ENCODE peak calls at places on chromosomes 5 and 9, in eight cellular contexts. T is OCI-LY7, B is fibroblast of lung, A is PC-9, L is AG04450, P is body of pancreas, V is heart left ventricle, R is cardiac muscle cell. Q is an unnamed sample.

GRCh38 chr9:70594546-70594945 is 180.1 kb upstream of the KLF9 start:
- DNase-seq in T (no peak), B (peak), A (no peak), L (no peak), P (no peak), V (no peak), R (peak), Q (no peak)

GRCh38 chr5:155897761-155898160 is 429.2 kb upstream of the SGCD start:
- DNase-seq in T (no peak), B (peak), A (no peak), L (no peak), P (no peak), V (no peak), R (no peak), Q (no peak)

GRCh38 chr5:87541033-87541432 is 128.3 kb upstream of the CCNH start:
- DNase-seq in T (no peak), B (peak), A (no peak), L (no peak), P (peak), V (peak), R (peak), Q (peak)

GRCh38 chr5:6856658-6857057 is 143.4 kb downstream of the TENT4A start:
- DNase-seq in T (no peak), B (no peak), A (no peak), L (no peak), P (no peak), V (no peak), R (no peak), Q (no peak)

GRCh38 chr9:19648672-19649071 is 140.2 kb downstream of the SLC24A2 start:
- DNase-seq in T (no peak), B (no peak), A (no peak), L (no peak), P (no peak), V (no peak), R (peak), Q (no peak)

GRCh38 chr5:123012321-123012720 is 24.2 kb downstream of the PPIC start:
- DNase-seq in T (no peak), B (no peak), A (no peak), L (no peak), P (no peak), V (no peak), R (no peak), Q (no peak)

GRCh38 chr5:132011561-132012384 is at the start of gene ACSL6:
- DNase-seq in T (no peak), B (no peak), A (no peak), L (no peak), P (peak), V (peak), R (no peak), Q (peak)

GRCh38 chr9:135508211-135508820 is 7.8 kb downstream of the MRPS2 start:
- DNase-seq in T (no peak), B (no peak), A (no peak), L (no peak), P (peak), V (no peak), R (no peak), Q (peak)

GRCh38 chr9:138100711-138101349 is 223.2 kb downstream of the CACNA1B start:
- DNase-seq in T (peak), B (no peak), A (no peak), L (no peak), P (no peak), V (no peak), R (no peak), Q (peak)

GRCh38 chr5:10409504-10409903 is 32.2 kb upstream of the ROPN1L start:
- DNase-seq in T (no peak), B (no peak), A (no peak), L (no peak), P (no peak), V (no peak), R (no peak), Q (no peak)

DNA sequence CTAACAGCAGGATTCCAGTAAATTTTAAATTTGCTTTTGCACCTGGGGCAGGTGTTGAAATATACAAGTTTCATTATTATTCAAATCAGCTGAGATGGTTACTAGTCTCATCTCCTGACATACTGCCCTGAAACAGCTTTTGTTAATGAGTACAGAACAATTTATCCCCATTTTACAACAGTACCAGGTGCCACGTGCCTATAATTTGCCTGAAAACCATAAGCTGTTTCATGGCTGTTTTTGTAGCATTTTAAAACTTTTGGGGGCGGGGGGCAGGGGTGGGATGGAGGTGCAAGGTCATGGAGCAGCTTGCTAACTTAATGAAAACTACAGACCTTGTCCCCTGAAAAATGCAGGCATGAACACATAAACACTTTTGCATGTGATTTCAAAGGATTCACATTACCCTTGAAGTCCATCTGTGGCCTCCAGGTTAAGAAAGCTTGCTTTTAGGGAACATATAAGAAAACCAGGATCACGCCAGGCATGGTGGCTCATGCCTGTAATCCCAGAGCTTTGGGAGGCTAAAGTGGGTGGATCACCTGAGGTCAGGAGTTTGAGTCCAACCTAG is 42.1 kb downstream of the TIMD4 start:
- DNase-seq in T (peak), B (no peak), A (no peak), L (no peak), P (no peak), V (no peak), R (no peak), Q (no peak)
- H3K27ac ChIP-seq in T (peak), B (no peak), A (no peak), L (no peak), P (peak), V (no peak), R (no peak), Q (no peak)

GRCh38 chr9:129781991-129782390 is 21.0 kb upstream of the TOR1B start:
- DNase-seq in T (no peak), B (no peak), A (no peak), L (no peak), P (no peak), V (no peak), R (peak), Q (no peak)
- H3K27ac ChIP-seq in T (no peak), B (no peak), A (no peak), L (no peak), P (no peak), V (no peak), R (no peak), Q (no peak)

GRCh38 chr5:151078490-151079262 is 2.2 kb downstream of the TNIP1 start:
- DNase-seq in T (peak), B (no peak), A (no peak), L (no peak), P (peak), V (no peak), R (no peak), Q (no peak)

GRCh38 chr5:151081426-151082273 is 816 bp upstream of the TNIP1 start:
- DNase-seq in T (no peak), B (no peak), A (no peak), L (no peak), P (no peak), V (no peak), R (peak), Q (no peak)

GRCh38 chr5:151080620-151081425 is at the start of gene TNIP1:
- DNase-seq in T (peak), B (peak), A (peak), L (no peak), P (peak), V (peak), R (peak), Q (peak)

GRCh38 chr5:151082274-151082902 is 1.6 kb upstream of the TNIP1 start:
- DNase-seq in T (no peak), B (no peak), A (no peak), L (no peak), P (no peak), V (no peak), R (peak), Q (no peak)

GRCh38 chr5:151079838-151080619 is 805 bp downstream of the TNIP1 start:
- DNase-seq in T (no peak), B (peak), A (peak), L (no peak), P (no peak), V (no peak), R (peak), Q (no peak)
- H3K27ac ChIP-seq in T (peak), B (peak), A (peak), L (peak), P (peak), V (peak), R (peak), Q (peak)

GRCh38 chr5:180803181-180804128 is 849 bp upstream of the MGAT1 start:
- DNase-seq in T (peak), B (no peak), A (no peak), L (no peak), P (peak), V (peak), R (peak), Q (peak)
- H3K27ac ChIP-seq in T (peak), B (peak), A (no peak), L (peak), P (peak), V (peak), R (peak), Q (peak)

GRCh38 chr5:95940758-95941682 is 20.6 kb downstream of the ELL2 start:
- DNase-seq in T (no peak), B (peak), A (no peak), L (no peak), P (no peak), V (no peak), R (peak), Q (no peak)

GRCh38 chr5:95937607-95938152 is 24.0 kb downstream of the ELL2 start:
- DNase-seq in T (no peak), B (no peak), A (no peak), L (no peak), P (no peak), V (no peak), R (no peak), Q (no peak)

GRCh38 chr5:95938355-95938754 is 23.3 kb downstream of the ELL2 start:
- DNase-seq in T (no peak), B (no peak), A (no peak), L (no peak), P (no peak), V (no peak), R (no peak), Q (no peak)

GRCh38 chr5:95938766-95939165 is 22.9 kb downstream of the ELL2 start:
- DNase-seq in T (no peak), B (no peak), A (no peak), L (no peak), P (no peak), V (no peak), R (no peak), Q (no peak)

DNA sequence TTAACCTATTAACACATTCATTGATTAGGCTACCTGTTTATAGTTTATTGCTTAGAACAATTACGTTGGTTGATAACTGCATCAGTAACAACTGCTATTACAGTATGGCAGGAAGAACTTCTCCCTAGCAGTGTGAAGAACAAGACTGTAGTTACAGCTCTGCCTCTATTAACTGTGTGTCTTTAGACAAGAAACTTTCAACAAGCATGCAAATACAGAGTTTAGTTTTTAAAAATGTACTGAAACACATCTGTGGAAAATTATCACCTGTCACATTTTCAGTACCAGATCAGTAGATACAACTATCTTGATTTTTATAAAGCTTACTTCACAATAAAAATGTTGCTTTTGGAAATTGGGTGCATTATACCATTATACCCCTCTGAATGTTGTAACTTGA is 22.2 kb downstream of the ELL2 start:
- DNase-seq in T (no peak), B (no peak), A (no peak), L (no peak), P (no peak), V (no peak), R (no peak), Q (no peak)
- H3K27ac ChIP-seq in T (no peak), B (no peak), A (no peak), L (no peak), P (no peak), V (no peak), R (no peak), Q (peak)

GRCh38 chr9:97846347-97846746 is 6.7 kb upstream of the FOXE1 start:
- DNase-seq in T (no peak), B (no peak), A (no peak), L (no peak), P (no peak), V (no peak), R (no peak), Q (no peak)
- H3K27ac ChIP-seq in T (no peak), B (no peak), A (no peak), L (no peak), P (no peak), V (no peak), R (no peak), Q (no peak)

GRCh38 chr9:113501129-113501686 is 37.7 kb downstream of the RGS3 start:
- DNase-seq in T (no peak), B (no peak), A (no peak), L (no peak), P (no peak), V (peak), R (no peak), Q (no peak)
- H3K27ac ChIP-seq in T (no peak), B (no peak), A (no peak), L (no peak), P (no peak), V (peak), R (peak), Q (no peak)

Q was measured in RWPE2.